ENCODE peak calls at places on chromosomes 7 and 10, in eight cellular contexts. One of them, this sample, is unnamed.

GRCh38 chr10:121241337-121241736 is 356.9 kb downstream of the FGFR2 start:
- DNase-seq in effector memory CD8-positive, alpha-beta T cell: no peak
- DNase-seq in GM06990: no peak
- DNase-seq in NCI-H774: no peak
- DNase-seq in progenitor cell of endocrine pancreas: no peak
- DNase-seq in GM04504: no peak
- DNase-seq in mucosa of gallbladder: no peak
- DNase-seq in AG09309: no peak
- DNase-seq in this sample: no peak

GRCh38 chr10:132446661-132447445 is 49.9 kb downstream of the PWWP2B start:
- DNase-seq in effector memory CD8-positive, alpha-beta T cell: peak
- DNase-seq in GM06990: peak
- DNase-seq in NCI-H774: peak
- DNase-seq in progenitor cell of endocrine pancreas: no peak
- DNase-seq in GM04504: no peak
- DNase-seq in mucosa of gallbladder: no peak
- DNase-seq in AG09309: no peak
- DNase-seq in this sample: peak

GRCh38 chr10:61835069-61835908 is 66.2 kb upstream of the ARID5B start:
- DNase-seq in effector memory CD8-positive, alpha-beta T cell: no peak
- DNase-seq in GM06990: peak
- DNase-seq in NCI-H774: peak
- DNase-seq in progenitor cell of endocrine pancreas: no peak
- DNase-seq in GM04504: peak
- DNase-seq in mucosa of gallbladder: peak
- DNase-seq in AG09309: no peak
- DNase-seq in this sample: no peak

GRCh38 chr7:128947854-128948253 is 10.1 kb downstream of the IRF5 start:
- DNase-seq in effector memory CD8-positive, alpha-beta T cell: no peak
- DNase-seq in GM06990: no peak
- DNase-seq in NCI-H774: no peak
- DNase-seq in progenitor cell of endocrine pancreas: no peak
- DNase-seq in GM04504: no peak
- DNase-seq in mucosa of gallbladder: no peak
- DNase-seq in AG09309: no peak
- DNase-seq in this sample: no peak

GRCh38 chr7:31935115-31935514 is 135.1 kb downstream of the PDE1C start:
- DNase-seq in effector memory CD8-positive, alpha-beta T cell: no peak
- DNase-seq in GM06990: no peak
- DNase-seq in NCI-H774: no peak
- DNase-seq in progenitor cell of endocrine pancreas: no peak
- DNase-seq in GM04504: no peak
- DNase-seq in mucosa of gallbladder: no peak
- DNase-seq in AG09309: no peak
- DNase-seq in this sample: no peak

GRCh38 chr10:23171232-23171876 is 20.8 kb upstream of the PTF1A start:
- DNase-seq in effector memory CD8-positive, alpha-beta T cell: no peak
- DNase-seq in GM06990: no peak
- DNase-seq in NCI-H774: no peak
- DNase-seq in progenitor cell of endocrine pancreas: peak
- DNase-seq in GM04504: peak
- DNase-seq in mucosa of gallbladder: peak
- DNase-seq in AG09309: no peak
- DNase-seq in this sample: no peak

GRCh38 chr7:77276120-77276519 is 76.5 kb upstream of the FGL2 start:
- DNase-seq in effector memory CD8-positive, alpha-beta T cell: no peak
- DNase-seq in GM06990: no peak
- DNase-seq in NCI-H774: no peak
- DNase-seq in progenitor cell of endocrine pancreas: no peak
- DNase-seq in GM04504: no peak
- DNase-seq in mucosa of gallbladder: no peak
- DNase-seq in AG09309: no peak
- DNase-seq in this sample: no peak

GRCh38 chr7:142603870-142604448 is 145.3 kb upstream of the PRSS1 start:
- DNase-seq in effector memory CD8-positive, alpha-beta T cell: peak
- DNase-seq in GM06990: no peak
- DNase-seq in NCI-H774: no peak
- DNase-seq in progenitor cell of endocrine pancreas: peak
- DNase-seq in GM04504: no peak
- DNase-seq in mucosa of gallbladder: peak
- DNase-seq in AG09309: no peak
- DNase-seq in this sample: peak

GRCh38 chr7:28700790-28701203 is 257.3 kb downstream of the TRIL start:
- DNase-seq in effector memory CD8-positive, alpha-beta T cell: no peak
- DNase-seq in GM06990: no peak
- DNase-seq in NCI-H774: no peak
- DNase-seq in progenitor cell of endocrine pancreas: no peak
- DNase-seq in GM04504: no peak
- DNase-seq in mucosa of gallbladder: no peak
- DNase-seq in AG09309: no peak
- DNase-seq in this sample: peak

GRCh38 chr7:40885503-40885902 is 750.7 kb downstream of the SUGCT start:
- DNase-seq in effector memory CD8-positive, alpha-beta T cell: no peak
- DNase-seq in GM06990: no peak
- DNase-seq in NCI-H774: no peak
- DNase-seq in progenitor cell of endocrine pancreas: no peak
- DNase-seq in GM04504: no peak
- DNase-seq in mucosa of gallbladder: no peak
- DNase-seq in AG09309: no peak
- DNase-seq in this sample: no peak

GRCh38 chr10:62794306-62794705 is 10.2 kb upstream of the ADO start:
- DNase-seq in effector memory CD8-positive, alpha-beta T cell: no peak
- DNase-seq in GM06990: no peak
- DNase-seq in NCI-H774: no peak
- DNase-seq in progenitor cell of endocrine pancreas: no peak
- DNase-seq in GM04504: no peak
- DNase-seq in mucosa of gallbladder: no peak
- DNase-seq in AG09309: peak
- DNase-seq in this sample: no peak

GRCh38 chr10:88116491-88116890 is 253.1 kb downstream of the PTEN start:
- DNase-seq in effector memory CD8-positive, alpha-beta T cell: no peak
- DNase-seq in GM06990: no peak
- DNase-seq in NCI-H774: no peak
- DNase-seq in progenitor cell of endocrine pancreas: no peak
- DNase-seq in GM04504: peak
- DNase-seq in mucosa of gallbladder: no peak
- DNase-seq in AG09309: no peak
- DNase-seq in this sample: no peak

GRCh38 chr7:113698556-113699220 is 220.1 kb downstream of the PPP1R3A start:
- DNase-seq in effector memory CD8-positive, alpha-beta T cell: no peak
- DNase-seq in GM06990: no peak
- DNase-seq in NCI-H774: no peak
- DNase-seq in progenitor cell of endocrine pancreas: no peak
- DNase-seq in GM04504: peak
- DNase-seq in mucosa of gallbladder: no peak
- DNase-seq in AG09309: no peak
- DNase-seq in this sample: no peak

GRCh38 chr10:110753462-110753861 is 109.3 kb downstream of the RBM20 start:
- DNase-seq in effector memory CD8-positive, alpha-beta T cell: no peak
- DNase-seq in GM06990: no peak
- DNase-seq in NCI-H774: no peak
- DNase-seq in progenitor cell of endocrine pancreas: no peak
- DNase-seq in GM04504: no peak
- DNase-seq in mucosa of gallbladder: no peak
- DNase-seq in AG09309: no peak
- DNase-seq in this sample: no peak

GRCh38 chr7:66657798-66658197 is 29.1 kb downstream of the KCTD7 start:
- DNase-seq in effector memory CD8-positive, alpha-beta T cell: no peak
- DNase-seq in GM06990: no peak
- DNase-seq in NCI-H774: no peak
- DNase-seq in progenitor cell of endocrine pancreas: no peak
- DNase-seq in GM04504: no peak
- DNase-seq in mucosa of gallbladder: no peak
- DNase-seq in AG09309: no peak
- DNase-seq in this sample: no peak

GRCh38 chr10:113055458-113055857 is 105.4 kb downstream of the TCF7L2 start:
- DNase-seq in effector memory CD8-positive, alpha-beta T cell: no peak
- DNase-seq in GM06990: no peak
- DNase-seq in NCI-H774: no peak
- DNase-seq in progenitor cell of endocrine pancreas: no peak
- DNase-seq in GM04504: no peak
- DNase-seq in mucosa of gallbladder: no peak
- DNase-seq in AG09309: no peak
- DNase-seq in this sample: no peak

GRCh38 chr10:126050301-126050700 is 153.9 kb downstream of the FANK1 start:
- DNase-seq in effector memory CD8-positive, alpha-beta T cell: no peak
- DNase-seq in GM06990: no peak
- DNase-seq in NCI-H774: no peak
- DNase-seq in progenitor cell of endocrine pancreas: no peak
- DNase-seq in GM04504: no peak
- DNase-seq in mucosa of gallbladder: no peak
- DNase-seq in AG09309: no peak
- DNase-seq in this sample: no peak

GRCh38 chr7:149223176-149223575 is 16.3 kb upstream of the ZNF212 start:
- DNase-seq in effector memory CD8-positive, alpha-beta T cell: no peak
- DNase-seq in GM06990: no peak
- DNase-seq in NCI-H774: no peak
- DNase-seq in progenitor cell of endocrine pancreas: no peak
- DNase-seq in GM04504: no peak
- DNase-seq in mucosa of gallbladder: no peak
- DNase-seq in AG09309: no peak
- DNase-seq in this sample: no peak

GRCh38 chr7:95899919-95900513 is 127.7 kb downstream of the DYNC1I1 start:
- DNase-seq in effector memory CD8-positive, alpha-beta T cell: no peak
- DNase-seq in GM06990: no peak
- DNase-seq in NCI-H774: no peak
- DNase-seq in progenitor cell of endocrine pancreas: no peak
- DNase-seq in GM04504: no peak
- DNase-seq in mucosa of gallbladder: no peak
- DNase-seq in AG09309: no peak
- DNase-seq in this sample: no peak

GRCh38 chr10:133128126-133129081 is 31.6 kb upstream of the KNDC1 start:
- DNase-seq in effector memory CD8-positive, alpha-beta T cell: no peak
- DNase-seq in GM06990: no peak
- DNase-seq in NCI-H774: no peak
- DNase-seq in progenitor cell of endocrine pancreas: no peak
- DNase-seq in GM04504: no peak
- DNase-seq in mucosa of gallbladder: no peak
- DNase-seq in AG09309: no peak
- DNase-seq in this sample: no peak

GRCh38 chr10:69061305-69062161 is 26.4 kb upstream of the SRGN start:
- DNase-seq in effector memory CD8-positive, alpha-beta T cell: peak
- DNase-seq in GM06990: peak
- DNase-seq in NCI-H774: no peak
- DNase-seq in progenitor cell of endocrine pancreas: no peak
- DNase-seq in GM04504: peak
- DNase-seq in mucosa of gallbladder: peak
- DNase-seq in AG09309: peak
- DNase-seq in this sample: no peak

GRCh38 chr10:28120043-28120749 is 121.3 kb upstream of the ODAD2 start:
- DNase-seq in effector memory CD8-positive, alpha-beta T cell: no peak
- DNase-seq in GM06990: no peak
- DNase-seq in NCI-H774: no peak
- DNase-seq in progenitor cell of endocrine pancreas: no peak
- DNase-seq in GM04504: no peak
- DNase-seq in mucosa of gallbladder: no peak
- DNase-seq in AG09309: no peak
- DNase-seq in this sample: no peak

GRCh38 chr10:116676118-116676517 is 55.4 kb downstream of the PNLIPRP2 start:
- DNase-seq in effector memory CD8-positive, alpha-beta T cell: no peak
- DNase-seq in GM06990: no peak
- DNase-seq in NCI-H774: no peak
- DNase-seq in progenitor cell of endocrine pancreas: no peak
- DNase-seq in GM04504: no peak
- DNase-seq in mucosa of gallbladder: no peak
- DNase-seq in AG09309: no peak
- DNase-seq in this sample: no peak

GRCh38 chr7:127809285-127809702 is 157.3 kb downstream of the SND1 start:
- DNase-seq in effector memory CD8-positive, alpha-beta T cell: no peak
- DNase-seq in GM06990: no peak
- DNase-seq in NCI-H774: no peak
- DNase-seq in progenitor cell of endocrine pancreas: no peak
- DNase-seq in GM04504: peak
- DNase-seq in mucosa of gallbladder: no peak
- DNase-seq in AG09309: no peak
- DNase-seq in this sample: no peak

GRCh38 chr7:141333459-141333858 is 217.8 kb upstream of the AGK start:
- DNase-seq in effector memory CD8-positive, alpha-beta T cell: no peak
- DNase-seq in GM06990: no peak
- DNase-seq in NCI-H774: no peak
- DNase-seq in progenitor cell of endocrine pancreas: peak
- DNase-seq in GM04504: no peak
- DNase-seq in mucosa of gallbladder: no peak
- DNase-seq in AG09309: no peak
- DNase-seq in this sample: no peak

GRCh38 chr10:34104829-34105572 is 710.1 kb downstream of the PARD3 start:
- DNase-seq in effector memory CD8-positive, alpha-beta T cell: no peak
- DNase-seq in GM06990: no peak
- DNase-seq in NCI-H774: no peak
- DNase-seq in progenitor cell of endocrine pancreas: no peak
- DNase-seq in GM04504: no peak
- DNase-seq in mucosa of gallbladder: no peak
- DNase-seq in AG09309: no peak
- DNase-seq in this sample: no peak

GRCh38 chr7:151725844-151726770 is 150.8 kb downstream of the PRKAG2 start:
- DNase-seq in effector memory CD8-positive, alpha-beta T cell: no peak
- DNase-seq in GM06990: no peak
- DNase-seq in NCI-H774: peak
- DNase-seq in progenitor cell of endocrine pancreas: no peak
- DNase-seq in GM04504: no peak
- DNase-seq in mucosa of gallbladder: no peak
- DNase-seq in AG09309: no peak
- DNase-seq in this sample: peak

GRCh38 chr10:122122493-122122892 is 133.5 kb downstream of the TACC2 start:
- DNase-seq in effector memory CD8-positive, alpha-beta T cell: no peak
- DNase-seq in GM06990: no peak
- DNase-seq in NCI-H774: no peak
- DNase-seq in progenitor cell of endocrine pancreas: no peak
- DNase-seq in GM04504: no peak
- DNase-seq in mucosa of gallbladder: no peak
- DNase-seq in AG09309: no peak
- DNase-seq in this sample: no peak

GRCh38 chr7:83559887-83560286 is 89.1 kb downstream of the SEMA3E start:
- DNase-seq in effector memory CD8-positive, alpha-beta T cell: no peak
- DNase-seq in GM06990: no peak
- DNase-seq in NCI-H774: no peak
- DNase-seq in progenitor cell of endocrine pancreas: no peak
- DNase-seq in GM04504: no peak
- DNase-seq in mucosa of gallbladder: no peak
- DNase-seq in AG09309: no peak
- DNase-seq in this sample: no peak

GRCh38 chr7:17495655-17496396 is 197.4 kb downstream of the AHR start:
- DNase-seq in effector memory CD8-positive, alpha-beta T cell: no peak
- DNase-seq in GM06990: no peak
- DNase-seq in NCI-H774: no peak
- DNase-seq in progenitor cell of endocrine pancreas: no peak
- DNase-seq in GM04504: no peak
- DNase-seq in mucosa of gallbladder: no peak
- DNase-seq in AG09309: no peak
- DNase-seq in this sample: no peak

GRCh38 chr10:61271127-61271780 is 181.9 kb downstream of the TMEM26 start:
- DNase-seq in effector memory CD8-positive, alpha-beta T cell: no peak
- DNase-seq in GM06990: no peak
- DNase-seq in NCI-H774: no peak
- DNase-seq in progenitor cell of endocrine pancreas: no peak
- DNase-seq in GM04504: peak
- DNase-seq in mucosa of gallbladder: no peak
- DNase-seq in AG09309: peak
- DNase-seq in this sample: no peak

GRCh38 chr10:125052146-125052545 is 108.2 kb downstream of the CTBP2 start:
- DNase-seq in effector memory CD8-positive, alpha-beta T cell: no peak
- DNase-seq in GM06990: no peak
- DNase-seq in NCI-H774: no peak
- DNase-seq in progenitor cell of endocrine pancreas: no peak
- DNase-seq in GM04504: no peak
- DNase-seq in mucosa of gallbladder: no peak
- DNase-seq in AG09309: no peak
- DNase-seq in this sample: no peak

GRCh38 chr10:57395921-57396320 is 871.8 kb downstream of the IPMK start:
- DNase-seq in effector memory CD8-positive, alpha-beta T cell: no peak
- DNase-seq in GM06990: no peak
- DNase-seq in NCI-H774: no peak
- DNase-seq in progenitor cell of endocrine pancreas: no peak
- DNase-seq in GM04504: no peak
- DNase-seq in mucosa of gallbladder: no peak
- DNase-seq in AG09309: no peak
- DNase-seq in this sample: no peak

GRCh38 chr7:152312316-152312715 is 123.5 kb downstream of the KMT2C start:
- DNase-seq in effector memory CD8-positive, alpha-beta T cell: no peak
- DNase-seq in GM06990: no peak
- DNase-seq in NCI-H774: no peak
- DNase-seq in progenitor cell of endocrine pancreas: no peak
- DNase-seq in GM04504: no peak
- DNase-seq in mucosa of gallbladder: no peak
- DNase-seq in AG09309: no peak
- DNase-seq in this sample: no peak